ENCODE peak calls at places on chromosomes 13 and 19, in eight cellular contexts. S is activated T-cell treated with anti-CD3 and anti-CD28 coated beads, Interleukin-2, amount 50 U/mL, for 4 hours; R is CD8-positive, alpha-beta T cell; J is GM23338; X is lower lobe of right lung; L is activated naive CD4-positive, alpha-beta T cell treated with anti-CD3 and anti-CD28 coated beads, Interleukin-2, amount 50 U/mL, for 72 hours; U is HCT116; M is foreskin keratinocyte. Q is an unnamed sample.

GRCh38 chr13:29541400-29541799 is 54.1 kb downstream of the SLC7A1 start:
- ATAC-seq in S (peak; percentile 43), R (no peak), J (no peak), X (no peak), L (peak; percentile 79), U (no peak), M (no peak), Q (peak; percentile 77)

GRCh38 chr19:40411125-40411842 is 1.9 kb downstream of the PRX start:
- ATAC-seq in S (no peak), R (no peak), J (no peak), X (peak; percentile 54), L (no peak), U (peak; percentile 70), M (peak; percentile 13), Q (no peak)

GRCh38 chr13:52084971-52085370 is 43.9 kb downstream of the NEK5 start:
- ATAC-seq in S (no peak), R (no peak), J (no peak), X (no peak), L (no peak), U (no peak), M (peak; percentile 87), Q (no peak)

GRCh38 chr13:27721681-27722080 is 70.6 kb upstream of the GSX1 start:
- ATAC-seq in S (no peak), R (no peak), J (no peak), X (no peak), L (no peak), U (no peak), M (no peak), Q (no peak)

GRCh38 chr13:114121496-114122466 is 10.6 kb downstream of the RASA3 start:
- ATAC-seq in S (no peak), R (no peak), J (peak; percentile 18), X (no peak), L (no peak), U (no peak), M (no peak), Q (no peak)

GRCh38 chr19:38072776-38073411 is 151.1 kb downstream of the DPF1 start:
- ATAC-seq in S (no peak), R (no peak), J (no peak), X (peak; percentile 71), L (no peak), U (no peak), M (no peak), Q (no peak)

GRCh38 chr13:24864579-24864978 is 100.6 kb downstream of the RNF17 start:
- ATAC-seq in S (no peak), R (no peak), J (no peak), X (no peak), L (no peak), U (no peak), M (no peak), Q (no peak)

GRCh38 chr13:24865158-24865557 is 101.2 kb downstream of the RNF17 start:
- ATAC-seq in S (no peak), R (no peak), J (no peak), X (no peak), L (no peak), U (no peak), M (no peak), Q (no peak)

GRCh38 chr13:99432637-99433542 is 68.4 kb upstream of the TM9SF2 start:
- ATAC-seq in S (peak; percentile 51), R (peak; percentile 20), J (peak; percentile 55), X (peak; percentile 60), L (peak; percentile 52), U (peak; percentile 64), M (peak; percentile 64), Q (peak; percentile 61)

GRCh38 chr19:51040151-51040550 is 5.3 kb upstream of the KLK12 start:
- ATAC-seq in S (no peak), R (no peak), J (no peak), X (no peak), L (no peak), U (no peak), M (no peak), Q (no peak)

GRCh38 chr19:16265890-16266585 is 58.6 kb upstream of the KLF2 start:
- ATAC-seq in S (no peak), R (no peak), J (no peak), X (no peak), L (no peak), U (no peak), M (no peak), Q (no peak)

GRCh38 chr19:6720369-6721112 is at the start of gene C3:
- ATAC-seq in S (no peak), R (no peak), J (no peak), X (peak; percentile 77), L (peak; percentile 21), U (no peak), M (peak; percentile 68), Q (no peak)

GRCh38 chr13:46612258-46612657 is 59.3 kb downstream of the LRCH1 start:
- ATAC-seq in S (no peak), R (no peak), J (no peak), X (no peak), L (no peak), U (no peak), M (no peak), Q (no peak)

GRCh38 chr19:18946918-18947317 is 5.9 kb upstream of the HOMER3 start:
- ATAC-seq in S (no peak), R (no peak), J (no peak), X (no peak), L (no peak), U (no peak), M (no peak), Q (no peak)

GRCh38 chr13:32600891-32601290 is 14.6 kb downstream of the PDS5B start:
- ATAC-seq in S (no peak), R (no peak), J (no peak), X (no peak), L (no peak), U (no peak), M (no peak), Q (no peak)

GRCh38 chr19:14943601-14944000 is 2.3 kb downstream of the OR7C2 start:
- ATAC-seq in S (no peak), R (no peak), J (no peak), X (no peak), L (no peak), U (no peak), M (no peak), Q (no peak)

GRCh38 chr19:4991996-4992698 is 23.2 kb downstream of the KDM4B start:
- ATAC-seq in S (no peak), R (no peak), J (no peak), X (no peak), L (no peak), U (no peak), M (no peak), Q (no peak)

GRCh38 chr19:1027020-1027952 is 878 bp downstream of the CNN2 start:
- ATAC-seq in S (peak; percentile 16), R (no peak), J (peak; percentile 2), X (peak; percentile 5), L (no peak), U (peak; percentile 7), M (peak; percentile 26), Q (peak; percentile 7)

GRCh38 chr19:31280266-31281006 is 68.8 kb downstream of the TSHZ3 start:
- ATAC-seq in S (no peak), R (no peak), J (no peak), X (no peak), L (no peak), U (no peak), M (no peak), Q (no peak)

GRCh38 chr19:1468274-1469199 is 10.5 kb downstream of the C19orf25 start:
- ATAC-seq in S (peak; percentile 26), R (no peak), J (peak; percentile 0), X (no peak), L (no peak), U (peak; percentile 33), M (no peak), Q (peak; percentile 6)

GRCh38 chr13:27293873-27294515 is 23.4 kb downstream of the RASL11A start:
- ATAC-seq in S (peak; percentile 69), R (peak; percentile 86), J (no peak), X (no peak), L (peak; percentile 56), U (no peak), M (no peak), Q (peak; percentile 40)

GRCh38 chr19:41910992-41911888 is 17.0 kb downstream of the ERFL start:
- ATAC-seq in S (no peak), R (peak; percentile 21), J (no peak), X (no peak), L (peak; percentile 7), U (no peak), M (no peak), Q (peak; percentile 11)